ENCODE peak calls at places on chromosomes 11 and 22, in seven cellular contexts. J is GM12891, Z is K562, T is SK-N-SH, O is HepG2, A is H1, X is GM12878. U is an unnamed sample.

GRCh38 chr11:7577883-7578242 is 64.1 kb downstream of the PPFIBP2 start:
- DNase-seq in T (peak), J (no peak), A (no peak), X (no peak), Z (no peak), O (no peak), U (no peak)

GRCh38 chr11:2472428-2473186 is 27.8 kb downstream of the KCNQ1 start:
- DNase-seq in X (no peak), J (no peak), O (no peak), A (no peak), Z (no peak), T (no peak), U (no peak)

GRCh38 chr22:49255154-49255553 is 572.5 kb downstream of the BRD1 start:
- DNase-seq in O (no peak), X (no peak), Z (no peak), J (no peak), T (no peak), A (no peak), U (no peak)

GRCh38 chr11:1928891-1929541 is 9.5 kb downstream of the TNNT3 start:
- DNase-seq in A (no peak), Z (no peak), X (no peak), J (peak), T (peak), O (no peak), U (no peak)

GRCh38 chr22:20571078-20571503 is 63.7 kb downstream of the MED15 start:
- DNase-seq in O (no peak), Z (no peak), X (no peak), J (no peak), T (no peak), A (no peak), U (no peak)

GRCh38 chr11:112834277-112834755 is 126.9 kb upstream of the NCAM1 start:
- DNase-seq in Z (no peak), X (no peak), A (no peak), O (no peak), J (no peak), T (peak), U (no peak)

GRCh38 chr11:61955416-61956135 is 5.4 kb downstream of the BEST1 start:
- DNase-seq in Z (no peak), T (no peak), X (no peak), O (no peak), J (peak), A (peak), U (no peak)

GRCh38 chr11:126284829-126285228 is 1.9 kb downstream of the TIRAP start:
- DNase-seq in J (peak), A (no peak), Z (no peak), O (peak), T (no peak), X (peak), U (no peak)

GRCh38 chr22:30668306-30668655 is 606 bp upstream of the DUSP18 start:
- DNase-seq in T (no peak), A (no peak), J (no peak), X (no peak), Z (no peak), O (no peak), U (no peak)

DNA sequence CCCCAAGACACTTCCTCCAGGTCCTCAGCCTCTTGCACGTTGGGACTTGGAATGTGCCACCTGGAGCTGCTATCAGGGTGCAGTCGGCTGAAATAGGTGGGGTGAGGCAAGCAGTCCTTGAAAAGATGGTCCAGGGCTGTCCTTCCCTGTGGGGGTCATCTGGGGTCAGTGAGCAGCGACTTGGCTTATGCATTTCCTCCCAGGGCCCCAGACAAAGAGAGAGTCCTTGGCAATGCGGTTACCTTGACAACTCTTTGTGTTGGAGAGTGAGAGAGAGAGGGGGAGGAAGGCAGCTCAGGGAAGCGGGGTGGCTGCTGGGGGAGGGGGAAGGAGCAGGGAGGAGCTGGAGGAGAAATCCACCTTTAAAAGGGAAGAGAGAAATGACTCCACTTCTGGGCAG is 93.8 kb downstream of the MIAT start:
- DNase-seq in X (no peak), O (no peak), J (no peak), A (peak), T (no peak), Z (no peak), U (no peak)
- TF ChIP-seq TAF1 in X (no peak), O (no peak), J (no peak), A (no peak), T (no peak), Z (no peak), U (no peak)

GRCh38 chr22:34255042-34255441 is 334.8 kb upstream of the LARGE1 start:
- DNase-seq in J (no peak), X (no peak), Z (no peak), T (no peak), A (no peak), O (no peak), U (no peak)
- TF ChIP-seq TAF1 in J (no peak), X (no peak), Z (no peak), T (no peak), A (no peak), O (no peak), U (no peak)

GRCh38 chr11:128208329-128209220 is 378.8 kb downstream of the ETS1 start:
- DNase-seq in Z (no peak), O (no peak), X (no peak), T (no peak), A (no peak), J (no peak), U (no peak)
- TF ChIP-seq TAF1 in Z (no peak), O (no peak), X (no peak), T (no peak), A (no peak), J (no peak), U (no peak)

GRCh38 chr11:66685276-66686099 is 7.8 kb upstream of the RBM4B start:
- DNase-seq in A (no peak), Z (no peak), J (no peak), O (no peak), X (no peak), T (peak), U (no peak)
- TF ChIP-seq TAF1 in A (no peak), Z (no peak), J (no peak), O (no peak), X (no peak), T (no peak), U (no peak)

GRCh38 chr11:98068251-98068650 is 952.5 kb upstream of the CNTN5 start:
- DNase-seq in O (no peak), Z (no peak), X (no peak), A (no peak), T (no peak), J (no peak), U (no peak)
- TF ChIP-seq TAF1 in O (no peak), Z (no peak), X (no peak), A (no peak), T (no peak), J (no peak), U (no peak)